ENCODE peak calls at places on chromosomes 3 and 15, in six cellular contexts. Q is keratinocyte, K is IMR-90, G is heart right ventricle, W is OCI-LY7, T is left ventricle myocardium inferior. L is an unnamed sample.

GRCh38 chr15:99967841-99968371 is 234.7 kb upstream of the LYSMD4 start:
- DNase-seq in Q (peak; percentile 94), K (no peak), G (no peak), W (no peak), T (no peak), L (no peak)

GRCh38 chr3:101617478-101617877 is 43.5 kb downstream of the PCNP start:
- DNase-seq in Q (no peak), K (no peak), G (no peak), W (no peak), T (no peak), L (no peak)

GRCh38 chr3:188573286-188573928 is 419.4 kb downstream of the LPP start:
- DNase-seq in Q (no peak), K (no peak), G (no peak), W (peak; percentile 46), T (no peak), L (no peak)

GRCh38 chr3:131812433-131812832 is 222.4 kb downstream of the CPNE4 start:
- DNase-seq in Q (no peak), K (no peak), G (no peak), W (no peak), T (no peak), L (no peak)

GRCh38 chr15:90638241-90638691 is 78.9 kb upstream of the BLM start:
- DNase-seq in Q (no peak), K (no peak), G (no peak), W (no peak), T (no peak), L (no peak)

GRCh38 chr3:4977889-4978258 is 1.4 kb upstream of the BHLHE40 start:
- DNase-seq in Q (no peak), K (no peak), G (no peak), W (no peak), T (no peak), L (no peak)

GRCh38 chr3:64685800-64686445 is 1.9 kb downstream of the ADAMTS9 start:
- DNase-seq in Q (peak; percentile 44), K (peak; percentile 88), G (peak; percentile 93), W (no peak), T (peak; percentile 93), L (peak; percentile 77)

GRCh38 chr3:22942988-22943387 is 260.1 kb upstream of the UBE2E2 start:
- DNase-seq in Q (no peak), K (no peak), G (no peak), W (no peak), T (no peak), L (no peak)

GRCh38 chr3:195897081-195897852 is 11.1 kb downstream of the TNK2 start:
- DNase-seq in Q (peak; percentile 84), K (peak; percentile 74), G (no peak), W (no peak), T (no peak), L (no peak)

GRCh38 chr15:96366526-96366877 is 36.0 kb downstream of the NR2F2 start:
- DNase-seq in Q (no peak), K (no peak), G (no peak), W (no peak), T (no peak), L (no peak)

GRCh38 chr3:119428538-119428937 is 34.9 kb downstream of the TMEM39A start:
- DNase-seq in Q (no peak), K (no peak), G (no peak), W (peak; percentile 26), T (no peak), L (no peak)

GRCh38 chr3:129412542-129413198 is 15.8 kb downstream of the EFCAB12 start:
- DNase-seq in Q (no peak), K (peak; percentile 88), G (no peak), W (no peak), T (no peak), L (no peak)

GRCh38 chr15:25268166-25268565 is 170.7 kb downstream of the UBE3A start:
- DNase-seq in Q (no peak), K (no peak), G (no peak), W (peak; percentile 27), T (no peak), L (no peak)

GRCh38 chr3:186882881-186883685 is 40.6 kb downstream of the ADIPOQ start:
- DNase-seq in Q (peak; percentile 84), K (peak; percentile 77), G (no peak), W (no peak), T (no peak), L (no peak)

GRCh38 chr15:91874992-91875651 is 21.6 kb downstream of the SLCO3A1 start:
- DNase-seq in Q (no peak), K (no peak), G (no peak), W (no peak), T (no peak), L (no peak)

GRCh38 chr3:52707585-52707984 is 1.7 kb downstream of the SPCS1 start:
- DNase-seq in Q (no peak), K (no peak), G (no peak), W (peak; percentile 67), T (no peak), L (no peak)

GRCh38 chr3:101068876-101069606 is 75.8 kb upstream of the ABI3BP start:
- DNase-seq in Q (no peak), K (no peak), G (no peak), W (no peak), T (no peak), L (no peak)

GRCh38 chr15:88708256-88709054 is 69.6 kb downstream of the ISG20 start:
- DNase-seq in Q (no peak), K (no peak), G (peak; percentile 26), W (no peak), T (no peak), L (no peak)

GRCh38 chr3:188052229-188052965 is 101.6 kb upstream of the LPP start:
- DNase-seq in Q (no peak), K (peak; percentile 32), G (peak; percentile 81), W (no peak), T (peak; percentile 83), L (peak; percentile 44)

GRCh38 chr3:195450731-195451229 is 8.0 kb upstream of the ACAP2 start:
- DNase-seq in Q (no peak), K (peak; percentile 91), G (no peak), W (no peak), T (no peak), L (no peak)

GRCh38 chr15:85778107-85778776 is 16.5 kb downstream of the KLHL25 start:
- DNase-seq in Q (no peak), K (no peak), G (no peak), W (no peak), T (no peak), L (no peak)

GRCh38 chr3:132004571-132004970 is 30.2 kb downstream of the CPNE4 start:
- DNase-seq in Q (no peak), K (no peak), G (no peak), W (no peak), T (no peak), L (no peak)

GRCh38 chr3:173395073-173395411 is 2.5 kb upstream of the NLGN1 start:
- DNase-seq in Q (no peak), K (no peak), G (no peak), W (no peak), T (peak; percentile 19), L (peak; percentile 42)

GRCh38 chr3:169453256-169454059 is 210.1 kb downstream of the MECOM start:
- DNase-seq in Q (no peak), K (no peak), G (no peak), W (no peak), T (no peak), L (no peak)

GRCh38 chr3:135239485-135239884 is 444.4 kb downstream of the EPHB1 start:
- DNase-seq in Q (no peak), K (no peak), G (no peak), W (no peak), T (no peak), L (no peak)

GRCh38 chr3:157793745-157794144 is 290.5 kb upstream of the VEPH1 start:
- DNase-seq in Q (no peak), K (no peak), G (no peak), W (no peak), T (no peak), L (no peak)

GRCh38 chr3:127037423-127037841 is 54.5 kb downstream of the PLXNA1 start:
- DNase-seq in Q (no peak), K (no peak), G (peak; percentile 14), W (no peak), T (peak; percentile 14), L (no peak)

GRCh38 chr3:27326211-27326948 is 42.8 kb downstream of the NEK10 start:
- DNase-seq in Q (no peak), K (peak; percentile 98), G (no peak), W (no peak), T (no peak), L (no peak)

GRCh38 chr15:31598620-31599019 is 272.0 kb downstream of the KLF13 start:
- DNase-seq in Q (no peak), K (peak; percentile 36), G (no peak), W (no peak), T (no peak), L (no peak)

GRCh38 chr3:100007313-100007712 is 107.0 kb downstream of the FILIP1L start:
- DNase-seq in Q (no peak), K (no peak), G (no peak), W (no peak), T (no peak), L (no peak)
- H3K4me1 ChIP-seq in Q (peaks cover 20% of the 10 kb centered on the region), K (peaks cover 11% of the 10 kb centered on the region), G (peaks cover 42% of the 10 kb centered on the region), W (no peaks in the 10 kb centered on the region), T (peaks cover 80% of the 10 kb centered on the region), L (peaks cover 28% of the 10 kb centered on the region)

DNA sequence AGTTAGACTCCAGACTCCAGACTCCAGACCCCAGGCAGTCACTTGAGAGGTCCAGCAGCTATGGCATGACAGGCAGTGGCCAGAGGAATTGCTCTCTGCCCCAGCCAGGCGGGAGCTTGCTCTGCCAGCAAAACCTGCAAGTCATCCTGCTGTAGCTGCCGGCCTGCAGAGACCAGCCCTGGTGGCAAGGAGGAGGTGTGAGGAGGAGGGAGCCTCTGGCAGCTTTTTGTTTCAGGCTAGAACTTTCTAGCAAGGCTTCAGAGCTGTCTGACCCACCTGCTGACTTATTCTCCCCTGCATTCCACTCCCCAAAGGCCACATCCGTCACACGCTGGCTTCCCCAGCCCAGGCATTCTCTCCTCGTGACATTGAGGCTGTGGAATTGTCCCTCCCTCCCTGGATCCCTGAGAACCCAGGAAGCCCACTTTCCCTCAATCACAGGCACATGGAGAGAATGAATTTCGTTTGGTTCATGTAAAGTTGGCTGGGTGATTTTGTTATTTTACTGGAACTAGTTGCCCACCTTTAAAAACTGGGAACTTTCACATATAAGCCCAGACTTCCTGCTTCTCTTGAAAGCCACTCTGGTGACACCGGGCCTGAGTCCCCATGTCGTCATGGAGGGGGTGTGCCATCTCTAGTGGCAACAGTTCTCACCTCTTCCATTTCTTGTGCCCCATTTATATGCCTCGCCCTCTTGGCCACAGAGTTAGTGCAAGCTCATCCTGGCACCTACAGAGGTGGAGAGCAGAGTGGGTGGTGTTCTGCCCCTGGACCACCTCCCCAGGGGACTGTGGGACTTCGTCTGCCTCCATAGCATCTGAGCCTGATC is 82.8 kb downstream of the ABHD5 start:
- DNase-seq in Q (no peak), K (peak; percentile 16), G (peak; percentile 33), W (no peak), T (peak; percentile 21), L (no peak)
- TF ChIP-seq CTCF in Q (no peak), K (no peak), G (no peak), W (no peak), T (no peak), L (no peak)

GRCh38 chr3:42071720-42072582 is 19.2 kb upstream of the TRAK1 start:
- DNase-seq in Q (no peak), K (peak; percentile 75), G (peak; percentile 71), W (peak; percentile 80), T (peak; percentile 81), L (peak; percentile 84)
- H3K4me1 ChIP-seq in Q (peaks cover 44% of the 10 kb centered on the region), K (peaks cover 19% of the 10 kb centered on the region), G (peaks cover 72% of the 10 kb centered on the region), W (peaks cover 75% of the 10 kb centered on the region), T (peaks cover 95% of the 10 kb centered on the region), L (peaks cover 20% of the 10 kb centered on the region)

DNA sequence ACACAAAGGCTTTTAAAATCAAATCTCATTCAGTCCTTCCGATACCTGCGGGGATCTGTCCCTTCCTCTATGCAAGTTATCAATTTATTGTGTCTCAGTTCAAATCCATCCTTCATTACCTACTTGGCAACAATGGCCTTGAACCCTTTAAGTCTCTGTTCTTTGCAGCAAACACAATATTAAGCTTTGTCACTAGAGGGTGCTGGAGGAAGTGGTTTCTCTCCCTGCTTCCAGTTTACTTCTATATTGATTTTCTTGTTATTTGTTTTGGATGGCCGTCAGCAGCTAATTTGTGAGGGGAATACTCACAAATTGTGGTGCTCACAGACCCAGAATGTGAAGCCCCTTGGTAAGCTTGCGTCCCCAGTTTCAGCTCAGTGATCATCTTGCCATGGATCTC is 278.3 kb downstream of the FGF12 start:
- DNase-seq in Q (no peak), K (no peak), G (no peak), W (no peak), T (no peak), L (no peak)
- TF ChIP-seq CTCF in Q (peak; percentile 26), K (peak; percentile 15), G (peak; percentile 28), W (peak; percentile 76), T (peak; percentile 43), L (peak; percentile 22)